ENCODE peak calls at places on chromosomes 3 and 15, in eight cellular contexts. O is HCT116, P is endothelial cell of umbilical vein, H is H1, F is HepG2, N is SK-N-SH, T is GM12878, Q is K562. W is an unnamed sample.

GRCh38 chr15:35358824-35359223 is 187.1 kb downstream of the DPH6 start:
- DNase-seq in O (no peak), P (no peak), H (no peak), F (no peak), N (no peak), T (no peak), Q (no peak), W (no peak)

GRCh38 chr15:66822106-66822505 is 120.1 kb downstream of the SMAD6 start:
- DNase-seq in O (no peak), P (no peak), H (no peak), F (no peak), N (no peak), T (no peak), Q (no peak), W (no peak)

GRCh38 chr3:124037332-124037731 is 45.4 kb upstream of the ROPN1 start:
- DNase-seq in O (no peak), P (no peak), H (no peak), F (no peak), N (no peak), T (no peak), Q (no peak), W (no peak)

GRCh38 chr3:180447156-180447555 is 154.8 kb upstream of the TTC14 start:
- DNase-seq in O (no peak), P (no peak), H (no peak), F (no peak), N (no peak), T (no peak), Q (no peak), W (no peak)

GRCh38 chr3:102354818-102355515 is 79.8 kb upstream of the ZPLD1 start:
- DNase-seq in O (peak), P (peak), H (no peak), F (no peak), N (no peak), T (no peak), Q (no peak), W (no peak)

GRCh38 chr3:192570757-192571156 is 156.6 kb downstream of the FGF12 start:
- DNase-seq in O (no peak), P (no peak), H (no peak), F (no peak), N (no peak), T (no peak), Q (no peak), W (no peak)

GRCh38 chr3:194387926-194388418 is 11.1 kb downstream of the GP5 start:
- DNase-seq in O (no peak), P (no peak), H (peak), F (no peak), N (no peak), T (no peak), Q (no peak), W (no peak)

GRCh38 chr3:5678248-5678647 is 490.7 kb downstream of the EDEM1 start:
- DNase-seq in O (no peak), P (no peak), H (no peak), F (no peak), N (no peak), T (no peak), Q (no peak), W (no peak)

GRCh38 chr3:294581-294980 is 98.0 kb downstream of the CHL1 start:
- DNase-seq in O (no peak), P (no peak), H (no peak), F (no peak), N (no peak), T (no peak), Q (no peak), W (no peak)

GRCh38 chr3:79515072-79515471 is 252.7 kb downstream of the ROBO1 start:
- DNase-seq in O (no peak), P (peak), H (no peak), F (no peak), N (peak), T (no peak), Q (no peak), W (no peak)

GRCh38 chr15:80174017-80174746 is 21.4 kb downstream of the FAH start:
- DNase-seq in O (no peak), P (peak), H (no peak), F (no peak), N (no peak), T (no peak), Q (no peak), W (no peak)

GRCh38 chr3:78497692-78498091 is 1270.1 kb downstream of the ROBO1 start:
- DNase-seq in O (no peak), P (no peak), H (no peak), F (no peak), N (peak), T (no peak), Q (no peak), W (no peak)

GRCh38 chr3:171445805-171446204 is 14.4 kb downstream of the TNIK start:
- DNase-seq in O (no peak), P (no peak), H (no peak), F (no peak), N (no peak), T (no peak), Q (no peak), W (no peak)

GRCh38 chr3:60552581-60552980 is 698.7 kb downstream of the FHIT start:
- DNase-seq in O (no peak), P (no peak), H (no peak), F (no peak), N (no peak), T (no peak), Q (no peak), W (no peak)

GRCh38 chr3:73024836-73025235 is 28.2 kb downstream of the PPP4R2 start:
- DNase-seq in O (peak), P (no peak), H (no peak), F (no peak), N (no peak), T (no peak), Q (peak), W (peak)

GRCh38 chr15:100663066-100663465 is 60.7 kb downstream of the ASB7 start:
- DNase-seq in O (peak), P (no peak), H (peak), F (no peak), N (peak), T (no peak), Q (peak), W (peak)

GRCh38 chr15:47746516-47746915 is 29.2 kb downstream of the SEMA6D start:
- DNase-seq in O (no peak), P (no peak), H (no peak), F (no peak), N (no peak), T (no peak), Q (no peak), W (no peak)

GRCh38 chr3:63328386-63328785 is 50.3 kb downstream of the SYNPR start:
- DNase-seq in O (no peak), P (no peak), H (no peak), F (no peak), N (no peak), T (no peak), Q (no peak), W (no peak)

GRCh38 chr3:154799801-154800200 is 280.3 kb upstream of the MME start:
- DNase-seq in O (no peak), P (no peak), H (no peak), F (no peak), N (no peak), T (no peak), Q (no peak), W (no peak)

GRCh38 chr3:179421500-179421899 is 29.8 kb downstream of the GNB4 start:
- DNase-seq in O (no peak), P (peak), H (no peak), F (no peak), N (peak), T (no peak), Q (no peak), W (peak)

GRCh38 chr3:180280601-180281000 is 243.9 kb upstream of the PEX5L start:
- DNase-seq in O (no peak), P (no peak), H (no peak), F (no peak), N (no peak), T (no peak), Q (no peak), W (no peak)

GRCh38 chr3:101779047-101779807 is at the start of gene NXPE3:
- DNase-seq in O (peak), P (peak), H (peak), F (peak), N (peak), T (peak), Q (peak), W (peak)

GRCh38 chr3:79111375-79112052 is 656.3 kb downstream of the ROBO1 start:
- DNase-seq in O (no peak), P (no peak), H (no peak), F (no peak), N (no peak), T (no peak), Q (no peak), W (no peak)

GRCh38 chr15:98981851-98982722 is 25.5 kb downstream of the PGPEP1L start:
- DNase-seq in O (no peak), P (no peak), H (peak), F (no peak), N (no peak), T (peak), Q (no peak), W (no peak)

GRCh38 chr3:133991209-133991608 is 38.5 kb downstream of the SLCO2A1 start:
- DNase-seq in O (no peak), P (peak), H (no peak), F (no peak), N (no peak), T (no peak), Q (no peak), W (no peak)

GRCh38 chr3:152636651-152637050 is 198.3 kb upstream of the P2RY1 start:
- DNase-seq in O (no peak), P (no peak), H (no peak), F (no peak), N (no peak), T (no peak), Q (no peak), W (no peak)

GRCh38 chr3:24058940-24059705 is 114.0 kb downstream of the NR1D2 start:
- DNase-seq in O (no peak), P (no peak), H (no peak), F (no peak), N (no peak), T (no peak), Q (no peak), W (no peak)

DNA sequence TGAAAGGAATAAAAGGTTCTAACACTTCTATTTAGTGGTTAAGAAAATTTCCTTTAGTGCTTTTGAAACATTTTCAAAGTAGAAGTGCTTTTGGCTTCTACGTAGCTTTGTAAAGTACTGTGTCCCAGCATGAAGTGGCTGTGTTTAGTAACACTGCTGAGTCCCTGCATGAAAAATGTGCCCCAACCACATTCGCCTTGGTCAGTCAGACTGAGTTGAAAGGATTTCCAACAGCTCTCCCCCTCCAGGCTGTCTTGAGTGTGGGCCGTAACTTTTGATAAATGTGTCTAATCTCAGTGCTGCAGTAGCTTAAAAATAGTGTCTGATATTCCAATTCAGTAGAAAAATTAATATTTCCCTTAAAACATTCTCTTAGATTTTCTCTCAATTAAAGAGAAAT is 115.0 kb downstream of the NR1D2 start:
- DNase-seq in O (no peak), P (no peak), H (no peak), F (no peak), N (no peak), T (no peak), Q (no peak), W (no peak)
- TF ChIP-seq POLR2AphosphoS5 in O (no peak), P (no peak), H (no peak), F (no peak), N (no peak), T (no peak), Q (no peak), W (no peak)

DNA sequence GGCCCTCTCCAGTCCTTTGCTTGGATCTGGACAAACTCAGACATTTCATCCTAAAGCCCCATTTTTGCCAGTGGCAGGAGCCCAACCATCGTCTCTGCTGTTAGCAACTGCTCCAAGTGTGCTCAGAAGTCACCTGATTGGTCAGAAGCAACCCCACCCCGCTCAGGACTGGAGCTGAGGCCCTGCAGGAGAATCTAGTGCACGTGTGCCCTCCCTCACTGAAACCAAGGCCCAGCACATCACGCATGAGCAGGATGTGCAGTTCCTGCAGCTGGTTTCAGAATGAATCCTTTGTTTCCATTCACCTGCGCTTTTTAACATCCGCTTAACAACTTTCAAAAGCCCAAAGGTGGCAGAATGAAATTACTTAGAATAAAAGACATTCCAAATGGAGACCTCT is 81.2 kb downstream of the SRGAP3 start:
- DNase-seq in O (no peak), P (no peak), H (no peak), F (no peak), N (no peak), T (peak), Q (no peak), W (peak)
- H3K4me2 ChIP-seq in O (no peak), P (no peak), H (no peak), F (no peak), N (no peak), T (peak), Q (no peak), W (no peak)

GRCh38 chr3:184914628-184915027 is 102.7 kb downstream of the VPS8 start:
- DNase-seq in O (no peak), P (no peak), H (no peak), F (no peak), N (no peak), T (no peak), Q (no peak), W (no peak)
- TF ChIP-seq POLR2AphosphoS5 in O (no peak), P (no peak), H (no peak), F (no peak), N (no peak), T (no peak), Q (no peak), W (no peak)

GRCh38 chr3:55571913-55572312 is 84.8 kb upstream of the WNT5A start:
- DNase-seq in O (no peak), P (no peak), H (peak), F (peak), N (no peak), T (no peak), Q (no peak), W (peak)

GRCh38 chr3:55569033-55569518 is 82.0 kb upstream of the WNT5A start:
- DNase-seq in O (no peak), P (no peak), H (no peak), F (no peak), N (no peak), T (no peak), Q (no peak), W (no peak)

GRCh38 chr3:55570361-55570760 is 83.3 kb upstream of the WNT5A start:
- DNase-seq in O (no peak), P (no peak), H (no peak), F (no peak), N (no peak), T (no peak), Q (no peak), W (no peak)

GRCh38 chr3:55572816-55573215 is 85.7 kb upstream of the WNT5A start:
- DNase-seq in O (no peak), P (no peak), H (no peak), F (no peak), N (no peak), T (no peak), Q (no peak), W (no peak)

GRCh38 chr3:55571216-55571813 is 84.2 kb upstream of the WNT5A start:
- DNase-seq in O (no peak), P (no peak), H (no peak), F (no peak), N (no peak), T (peak), Q (no peak), W (peak)
- H3K4me2 ChIP-seq in O (no peak), P (no peak), H (peak), F (no peak), N (no peak), T (no peak), Q (no peak), W (peak)

DNA sequence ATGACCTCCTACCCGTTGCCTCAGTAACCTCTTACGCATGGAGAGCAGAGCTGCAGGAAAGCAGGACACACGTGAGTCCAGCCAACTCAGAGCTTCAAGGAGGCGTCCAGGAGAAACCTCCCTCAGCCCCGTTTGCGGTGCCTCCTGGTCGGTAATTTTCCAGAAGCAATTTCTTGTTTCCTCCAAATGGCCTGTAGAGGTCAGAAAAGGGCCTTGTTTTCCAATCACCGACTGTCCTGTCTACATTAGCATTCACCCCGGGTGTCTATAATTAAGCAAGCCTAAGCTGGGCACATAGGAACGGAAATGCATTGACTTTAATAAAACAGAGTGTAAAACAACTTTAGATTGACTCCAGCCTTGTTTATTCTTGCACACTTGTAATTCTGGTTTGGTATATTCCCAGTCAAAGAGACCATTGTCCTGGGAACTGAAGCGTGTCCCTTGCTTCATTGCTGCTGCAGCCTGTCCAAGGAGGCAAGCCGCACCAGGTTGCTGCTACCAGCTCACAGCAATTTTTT is 836.2 kb downstream of the AGBL1 start:
- DNase-seq in O (no peak), P (no peak), H (no peak), F (peak), N (peak), T (no peak), Q (peak), W (peak)
- TF ChIP-seq POLR2AphosphoS5 in O (no peak), P (no peak), H (no peak), F (no peak), N (no peak), T (no peak), Q (no peak), W (no peak)

GRCh38 chr3:57972421-57973111 is 35.7 kb upstream of the FLNB start:
- DNase-seq in O (no peak), P (no peak), H (no peak), F (no peak), N (no peak), T (no peak), Q (no peak), W (peak)
- H3K4me2 ChIP-seq in O (peak), P (no peak), H (no peak), F (peak), N (no peak), T (no peak), Q (no peak), W (no peak)

GRCh38 chr15:90046846-90047481 is 45.8 kb downstream of the ZNF710 start:
- DNase-seq in O (no peak), P (no peak), H (no peak), F (no peak), N (no peak), T (no peak), Q (no peak), W (no peak)
- TF ChIP-seq POLR2AphosphoS5 in O (peak), P (no peak), H (no peak), F (no peak), N (no peak), T (no peak), Q (no peak), W (no peak)

DNA sequence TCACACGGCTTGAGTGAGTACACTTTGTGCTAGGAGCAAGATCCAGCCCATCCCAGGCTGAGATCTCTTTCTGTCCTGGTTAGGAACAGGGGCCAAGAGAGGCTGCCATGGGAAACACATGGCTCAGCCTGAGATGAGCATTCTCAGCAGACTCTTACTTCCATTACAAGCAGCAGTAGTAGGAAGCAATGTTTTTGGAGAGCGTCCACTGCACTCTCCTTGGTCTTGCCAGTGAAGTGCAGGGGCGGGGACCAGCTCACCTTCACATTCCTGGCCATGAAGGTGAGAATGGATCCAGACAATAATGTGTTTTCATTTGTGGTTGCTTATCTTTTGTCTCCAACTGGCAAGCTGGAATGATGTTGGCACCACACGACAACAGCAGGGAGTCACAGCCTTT is 24.7 kb downstream of the ZNF80 start:
- DNase-seq in O (no peak), P (no peak), H (no peak), F (no peak), N (no peak), T (no peak), Q (no peak), W (no peak)
- H3K4me2 ChIP-seq in O (no peak), P (peak), H (peak), F (no peak), N (no peak), T (peak), Q (no peak), W (peak)

W was measured in GM23338.